ENCODE peak calls at places on chromosome 12, in ten cellular contexts. W is WERI-Rb-1; Z is CD4-positive, CD25-positive, alpha-beta regulatory T cell; T is colonic mucosa; V is vagina; A is dorsolateral prefrontal cortex; F is hepatocyte; G is NB4; U is epithelial cell of esophagus; P is fibroblast of the aortic adventitia. N is an unnamed sample.

GRCh38 chr12:113190761-113191160 is 5.2 kb downstream of the RITA1 start:
- DNase-seq in W (peak), Z (no peak), T (no peak), V (no peak), A (no peak), F (no peak), G (peak), U (peak), P (peak), N (no peak)

GRCh38 chr12:10967409-10967808 is 19.3 kb downstream of the TAS2R50 start:
- DNase-seq in W (no peak), Z (no peak), T (no peak), V (no peak), A (no peak), F (no peak), G (no peak), U (peak), P (peak), N (no peak)

GRCh38 chr12:62632521-62632920 is 165.9 kb downstream of the MON2 start:
- DNase-seq in W (peak), Z (no peak), T (peak), V (no peak), A (peak), F (peak), G (peak), U (no peak), P (peak), N (peak)

GRCh38 chr12:82517027-82517426 is 158.7 kb downstream of the METTL25 start:
- DNase-seq in W (peak), Z (no peak), T (no peak), V (no peak), A (no peak), F (peak), G (peak), U (peak), P (no peak), N (peak)

GRCh38 chr12:75260316-75260715 is 50.7 kb upstream of the KCNC2 start:
- DNase-seq in W (no peak), Z (no peak), T (no peak), V (no peak), A (no peak), F (no peak), G (peak), U (no peak), P (no peak), N (no peak)

GRCh38 chr12:107571492-107571891 is 114.1 kb upstream of the PWP1 start:
- DNase-seq in W (no peak), Z (no peak), T (no peak), V (no peak), A (no peak), F (no peak), G (no peak), U (no peak), P (no peak), N (no peak)

GRCh38 chr12:115172521-115172920 is 488.5 kb upstream of the TBX3 start:
- DNase-seq in W (no peak), Z (no peak), T (no peak), V (no peak), A (no peak), F (no peak), G (no peak), U (no peak), P (peak), N (no peak)

GRCh38 chr12:21642707-21643389 is 14.8 kb downstream of the LDHB start:
- DNase-seq in W (peak), Z (no peak), T (no peak), V (no peak), A (no peak), F (no peak), G (no peak), U (peak), P (peak), N (no peak)

GRCh38 chr12:95481072-95481471 is 7.1 kb downstream of the METAP2 start:
- DNase-seq in W (no peak), Z (no peak), T (no peak), V (no peak), A (no peak), F (no peak), G (no peak), U (peak), P (no peak), N (no peak)

GRCh38 chr12:50734409-50735263 is 29.3 kb upstream of the ATF1 start:
- DNase-seq in W (peak), Z (peak), T (no peak), V (no peak), A (no peak), F (peak), G (peak), U (no peak), P (peak), N (no peak)

DNA sequence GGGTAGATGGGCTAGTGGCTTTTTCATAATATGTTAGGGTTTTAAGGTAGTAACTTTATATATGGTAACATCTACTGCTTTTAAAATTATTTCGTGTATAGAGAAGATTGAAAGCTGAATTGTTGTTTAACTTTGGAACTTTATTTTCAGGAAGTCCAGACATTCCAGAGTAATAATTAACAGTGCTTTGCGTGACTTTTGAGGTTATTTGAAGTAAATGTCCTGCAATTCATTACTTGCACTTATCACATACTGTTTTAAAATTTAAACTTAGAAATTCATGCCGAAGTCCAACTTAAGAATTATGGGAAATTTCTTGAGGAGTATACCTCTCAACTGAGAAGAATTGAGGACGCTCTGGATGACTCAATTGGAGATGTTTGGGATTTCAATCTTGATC is 3.3 kb downstream of the WASHC4 start:
- DNase-seq in W (no peak), Z (no peak), T (no peak), V (no peak), A (no peak), F (no peak), G (no peak), U (no peak), P (no peak), N (no peak)
- H3K4me3 ChIP-seq in W (no peak), Z (peak), T (no peak), V (no peak), A (no peak), F (no peak), G (peak), U (no peak), P (no peak), N (no peak)

GRCh38 chr12:2773199-2773875 is 21.4 kb upstream of the FKBP4 start:
- DNase-seq in W (no peak), Z (no peak), T (no peak), V (no peak), A (no peak), F (no peak), G (no peak), U (no peak), P (no peak), N (no peak)
- H3K4me3 ChIP-seq in W (no peak), Z (no peak), T (no peak), V (no peak), A (no peak), F (no peak), G (no peak), U (no peak), P (no peak), N (no peak)

DNA sequence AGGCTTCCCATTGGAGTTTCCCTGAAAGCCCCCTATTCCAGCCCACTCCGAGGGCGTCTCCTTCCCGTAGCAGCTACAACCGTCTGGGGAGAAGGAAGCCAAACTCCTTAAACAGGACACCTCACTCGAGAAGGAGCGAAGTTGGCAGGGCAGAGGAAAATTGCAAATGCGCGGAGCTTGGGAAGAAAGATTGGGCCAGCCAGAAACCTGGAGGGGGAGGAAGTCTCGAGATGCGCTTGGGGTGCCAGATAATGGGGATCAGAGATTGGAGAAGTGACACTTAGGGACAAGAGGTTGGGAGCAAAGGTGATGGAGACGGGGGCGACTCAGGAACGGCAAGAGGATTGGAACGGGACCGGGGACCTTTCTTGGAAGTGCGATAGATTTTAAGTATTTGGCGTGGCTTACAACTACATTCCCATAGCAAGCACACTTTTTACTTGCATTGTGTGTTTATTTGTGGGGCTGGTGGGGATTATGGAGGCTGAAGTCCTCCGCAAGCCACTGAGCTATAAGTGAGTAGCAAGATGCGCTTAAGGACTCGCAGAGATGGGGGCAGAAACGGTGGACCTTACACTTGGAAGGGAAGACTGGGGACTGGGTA is 926 bp downstream of the HRK start:
- DNase-seq in W (no peak), Z (no peak), T (no peak), V (no peak), A (no peak), F (no peak), G (peak), U (peak), P (peak), N (no peak)
- H3K4me3 ChIP-seq in W (peak), Z (no peak), T (peak), V (peak), A (peak), F (no peak), G (no peak), U (no peak), P (no peak), N (no peak)

DNA sequence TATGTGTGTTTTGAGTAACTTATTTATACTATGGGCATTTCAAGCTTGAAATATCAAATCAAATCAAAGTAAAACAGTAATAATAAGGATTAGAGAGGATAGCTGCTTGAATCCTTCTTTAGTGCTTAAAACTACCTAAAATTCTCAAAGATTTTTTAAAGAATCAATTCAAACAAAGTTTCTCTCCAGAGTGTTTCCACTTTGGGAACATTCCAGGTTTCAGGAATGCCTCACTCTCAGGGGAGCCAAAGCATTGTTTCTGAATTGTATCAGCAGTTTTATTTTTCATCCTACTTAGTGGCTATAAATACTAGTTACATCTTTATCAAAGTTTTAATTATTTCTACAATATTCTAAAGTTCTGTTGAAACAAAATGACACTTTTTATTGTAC is 796 bp downstream of the RASSF9 start:
- DNase-seq in W (no peak), Z (no peak), T (no peak), V (no peak), A (no peak), F (no peak), G (no peak), U (peak), P (peak), N (no peak)
- H3K4me3 ChIP-seq in W (no peak), Z (no peak), T (no peak), V (peak), A (peak), F (peak), G (no peak), U (peak), P (peak), N (no peak)

GRCh38 chr12:104671407-104672095 is 214.8 kb downstream of the CHST11 start:
- DNase-seq in W (no peak), Z (peak), T (peak), V (no peak), A (peak), F (peak), G (peak), U (peak), P (peak), N (peak)
- H3K4me3 ChIP-seq in W (no peak), Z (peak), T (no peak), V (no peak), A (no peak), F (no peak), G (peak), U (no peak), P (no peak), N (no peak)

DNA sequence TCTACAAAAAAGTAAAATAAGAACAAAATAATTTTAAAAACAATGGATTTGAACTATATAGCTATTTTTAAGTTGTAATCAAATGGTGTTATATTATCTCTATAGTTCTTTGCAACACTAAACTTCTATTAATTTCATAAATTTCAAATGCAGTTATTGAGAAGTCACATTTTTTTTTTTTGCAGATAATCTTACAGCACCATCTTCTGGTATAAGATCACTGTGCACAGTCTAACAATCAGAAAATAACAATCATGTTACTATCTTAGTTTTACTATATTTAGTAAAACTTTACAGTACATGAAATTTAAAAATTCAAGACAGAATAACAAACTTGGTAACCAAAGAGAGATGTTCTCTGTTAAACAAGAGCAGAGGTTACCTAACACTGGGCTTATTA is 40.6 kb downstream of the GXYLT1 start:
- DNase-seq in W (no peak), Z (peak), T (no peak), V (no peak), A (no peak), F (no peak), G (no peak), U (no peak), P (no peak), N (no peak)
- H3K4me3 ChIP-seq in W (no peak), Z (no peak), T (no peak), V (no peak), A (no peak), F (no peak), G (no peak), U (no peak), P (no peak), N (no peak)

DNA sequence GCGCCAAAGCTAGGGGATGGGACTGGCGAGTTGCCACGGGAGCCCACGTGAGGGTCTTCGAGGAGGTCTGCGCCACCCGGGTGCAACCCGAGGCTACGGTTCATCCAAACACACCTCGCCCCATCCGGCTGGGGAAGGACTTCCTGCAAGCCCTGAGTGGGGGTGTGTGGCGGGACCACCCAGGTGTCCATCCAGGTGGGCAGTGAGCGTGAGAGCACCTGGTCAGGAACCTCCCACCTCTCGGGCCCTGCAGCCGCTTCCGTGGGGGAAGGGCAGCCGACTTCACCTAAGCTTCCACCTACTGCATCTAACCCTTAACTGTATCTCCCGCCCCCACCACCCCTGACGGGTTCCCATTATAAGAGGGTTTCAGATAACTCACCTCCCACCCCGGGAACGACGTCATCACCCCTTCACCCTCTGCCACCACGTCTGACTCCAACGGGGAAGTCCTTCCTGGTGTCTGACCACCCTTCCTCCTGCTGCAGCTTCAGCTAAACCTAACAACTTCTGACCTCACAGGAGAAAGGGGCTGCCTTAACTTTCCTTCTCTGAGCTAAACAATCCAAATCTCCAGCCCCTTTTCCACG is 27.3 kb upstream of the SMUG1 start:
- DNase-seq in W (no peak), Z (peak), T (no peak), V (no peak), A (no peak), F (peak), G (peak), U (no peak), P (no peak), N (no peak)
- H3K4me3 ChIP-seq in W (no peak), Z (peak), T (peak), V (no peak), A (peak), F (no peak), G (no peak), U (no peak), P (no peak), N (no peak)

GRCh38 chr12:57836442-57837375 is 9.8 kb downstream of the CTDSP2 start:
- DNase-seq in W (no peak), Z (peak), T (peak), V (no peak), A (peak), F (peak), G (peak), U (peak), P (peak), N (peak)

GRCh38 chr12:57835366-57836288 is 10.9 kb downstream of the CTDSP2 start:
- DNase-seq in W (no peak), Z (no peak), T (no peak), V (no peak), A (no peak), F (no peak), G (peak), U (no peak), P (no peak), N (no peak)

GRCh38 chr12:57838594-57839302 is 7.8 kb downstream of the CTDSP2 start:
- DNase-seq in W (no peak), Z (peak), T (no peak), V (no peak), A (no peak), F (no peak), G (no peak), U (no peak), P (peak), N (no peak)

GRCh38 chr12:57839996-57840395 is 6.5 kb downstream of the CTDSP2 start:
- DNase-seq in W (no peak), Z (no peak), T (no peak), V (no peak), A (no peak), F (no peak), G (no peak), U (no peak), P (no peak), N (no peak)

DNA sequence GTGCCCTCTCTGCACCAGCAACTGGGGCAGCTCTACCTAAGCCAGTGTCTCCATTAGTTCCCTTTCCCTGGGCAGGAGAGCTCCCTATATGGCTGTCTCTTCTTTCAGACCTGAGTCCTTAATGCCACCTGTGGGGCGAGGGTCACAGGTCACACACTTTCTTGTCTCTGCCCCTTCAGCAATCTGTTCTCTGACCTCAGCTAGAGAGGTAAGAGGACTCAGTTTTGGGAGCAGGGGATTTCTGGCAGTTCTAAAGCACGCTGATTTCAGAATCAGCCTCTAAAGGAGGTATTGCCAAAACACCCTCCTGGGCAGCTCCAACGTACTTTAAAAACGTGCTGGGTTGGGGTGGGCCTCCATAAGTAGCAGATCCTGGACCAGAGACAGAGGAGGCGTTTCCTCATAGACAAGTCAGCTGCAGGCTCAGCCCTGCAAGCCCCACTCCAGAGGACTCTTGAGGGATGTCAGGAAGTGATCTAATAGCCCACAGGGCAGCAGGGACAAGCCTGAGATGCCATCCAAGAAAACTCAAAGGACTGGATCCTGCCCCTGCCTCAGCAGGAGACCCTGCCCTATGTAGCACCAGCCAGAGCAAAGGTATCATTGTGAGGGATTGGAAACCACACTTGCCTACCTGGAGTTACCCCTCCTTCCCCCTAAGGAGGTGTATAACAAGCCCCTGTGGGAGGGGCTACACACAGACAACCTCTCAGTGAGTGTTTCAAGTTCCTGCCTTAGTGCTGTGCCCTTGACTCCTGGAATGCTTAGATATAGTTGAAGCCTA is 8.6 kb downstream of the CTDSP2 start:
- DNase-seq in W (no peak), Z (no peak), T (no peak), V (no peak), A (no peak), F (peak), G (peak), U (peak), P (peak), N (no peak)
- H3K4me3 ChIP-seq in W (no peak), Z (peak), T (no peak), V (peak), A (no peak), F (no peak), G (peak), U (no peak), P (peak), N (no peak)

DNA sequence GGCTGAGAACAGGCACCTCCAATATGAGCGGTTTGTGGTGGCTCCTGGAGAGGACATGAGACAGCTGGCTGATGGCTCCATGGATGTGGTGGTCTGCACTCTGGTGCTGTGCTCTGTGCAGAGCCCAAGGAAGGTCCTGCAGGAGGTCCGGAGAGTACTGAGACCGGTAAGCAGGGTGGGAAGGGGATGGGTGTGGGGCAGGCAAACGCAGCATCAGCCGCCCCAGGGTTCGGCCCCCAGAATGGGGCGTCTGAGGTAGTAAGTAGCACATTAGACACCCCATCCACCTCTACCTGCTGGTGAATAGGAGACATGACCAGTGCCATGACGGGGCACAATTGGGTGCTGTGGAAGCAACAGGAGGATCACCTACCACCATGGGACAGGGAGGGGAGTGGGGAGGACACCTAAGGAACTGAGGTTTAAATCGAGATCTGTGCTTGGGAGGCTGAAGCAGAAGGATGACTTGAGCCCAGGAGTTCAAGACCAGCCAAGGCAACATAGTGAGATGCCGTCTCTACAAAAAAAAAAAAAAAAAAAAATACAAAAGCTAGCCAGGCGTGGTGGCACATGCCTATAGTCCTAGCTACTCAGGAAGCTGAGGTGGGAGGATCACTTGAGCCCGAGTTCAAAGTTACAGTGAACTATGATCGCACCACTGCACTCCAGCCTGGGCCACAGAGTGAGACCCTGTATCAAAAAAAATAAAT is 25.5 kb downstream of the ITGA7 start:
- DNase-seq in W (no peak), Z (no peak), T (no peak), V (no peak), A (no peak), F (no peak), G (no peak), U (no peak), P (no peak), N (no peak)
- H3K4me3 ChIP-seq in W (peak), Z (no peak), T (peak), V (no peak), A (peak), F (peak), G (no peak), U (no peak), P (no peak), N (no peak)

GRCh38 chr12:54004841-54005530 is 3.8 kb upstream of the HOXC8 start:
- DNase-seq in W (no peak), Z (no peak), T (no peak), V (no peak), A (no peak), F (no peak), G (no peak), U (no peak), P (peak), N (peak)
- H3K4me3 ChIP-seq in W (peak), Z (no peak), T (no peak), V (no peak), A (no peak), F (no peak), G (no peak), U (no peak), P (peak), N (no peak)

N was measured in mucosa of descending colon.